ENCODE peak calls at places on chromosome 16, in seven cellular contexts. One of them, this sample, is unnamed.

GRCh38 chr16:85428899-85429775 is 184.0 kb upstream of the GSE1 start:
- DNase-seq in ACHN: no peak
- DNase-seq in CD4-positive, alpha-beta memory T cell: no peak
- DNase-seq in stimulated activated naive CD8-positive, alpha-beta T cell treated with anti-CD3 and anti-CD28 coated beads, Interleukin-15, amount 100 ng/mL, for 72 hours: no peak
- DNase-seq in CD4-positive, alpha-beta T cell: peak
- DNase-seq in PC-9: no peak
- DNase-seq in NCI-H1092 treated with DMSO at 0.1 percent for 48 hours: no peak
- DNase-seq in this sample: no peak

GRCh38 chr16:77430360-77430759 is 4.5 kb downstream of the ADAMTS18 start:
- DNase-seq in CD4-positive, alpha-beta T cell: no peak
- DNase-seq in stimulated activated naive CD8-positive, alpha-beta T cell treated with anti-CD3 and anti-CD28 coated beads, Interleukin-15, amount 100 ng/mL, for 72 hours: no peak
- DNase-seq in PC-9: no peak
- DNase-seq in ACHN: no peak
- DNase-seq in NCI-H1092 treated with DMSO at 0.1 percent for 48 hours: no peak
- DNase-seq in CD4-positive, alpha-beta memory T cell: no peak
- DNase-seq in this sample: no peak

GRCh38 chr16:30570621-30571443 is 682 bp downstream of the ZNF688 start:
- DNase-seq in ACHN: peak
- DNase-seq in CD4-positive, alpha-beta T cell: no peak
- DNase-seq in PC-9: no peak
- DNase-seq in CD4-positive, alpha-beta memory T cell: no peak
- DNase-seq in NCI-H1092 treated with DMSO at 0.1 percent for 48 hours: peak
- DNase-seq in stimulated activated naive CD8-positive, alpha-beta T cell treated with anti-CD3 and anti-CD28 coated beads, Interleukin-15, amount 100 ng/mL, for 72 hours: no peak
- DNase-seq in this sample: no peak

GRCh38 chr16:56637814-56638750 is at the start of gene MT1A:
- DNase-seq in NCI-H1092 treated with DMSO at 0.1 percent for 48 hours: no peak
- DNase-seq in ACHN: peak
- DNase-seq in stimulated activated naive CD8-positive, alpha-beta T cell treated with anti-CD3 and anti-CD28 coated beads, Interleukin-15, amount 100 ng/mL, for 72 hours: no peak
- DNase-seq in PC-9: no peak
- DNase-seq in CD4-positive, alpha-beta memory T cell: no peak
- DNase-seq in CD4-positive, alpha-beta T cell: no peak
- DNase-seq in this sample: no peak

GRCh38 chr16:50547944-50548658 is at the start of gene NKD1:
- DNase-seq in stimulated activated naive CD8-positive, alpha-beta T cell treated with anti-CD3 and anti-CD28 coated beads, Interleukin-15, amount 100 ng/mL, for 72 hours: peak
- DNase-seq in PC-9: no peak
- DNase-seq in NCI-H1092 treated with DMSO at 0.1 percent for 48 hours: peak
- DNase-seq in CD4-positive, alpha-beta T cell: peak
- DNase-seq in CD4-positive, alpha-beta memory T cell: peak
- DNase-seq in ACHN: peak
- DNase-seq in this sample: peak

GRCh38 chr16:85395207-85395912 is 217.8 kb upstream of the GSE1 start:
- DNase-seq in PC-9: peak
- DNase-seq in stimulated activated naive CD8-positive, alpha-beta T cell treated with anti-CD3 and anti-CD28 coated beads, Interleukin-15, amount 100 ng/mL, for 72 hours: no peak
- DNase-seq in CD4-positive, alpha-beta T cell: peak
- DNase-seq in NCI-H1092 treated with DMSO at 0.1 percent for 48 hours: peak
- DNase-seq in CD4-positive, alpha-beta memory T cell: no peak
- DNase-seq in ACHN: peak
- DNase-seq in this sample: peak

GRCh38 chr16:4743217-4743897 is 9.0 kb downstream of the DNAAF8 start:
- DNase-seq in NCI-H1092 treated with DMSO at 0.1 percent for 48 hours: no peak
- DNase-seq in PC-9: no peak
- DNase-seq in CD4-positive, alpha-beta memory T cell: no peak
- DNase-seq in stimulated activated naive CD8-positive, alpha-beta T cell treated with anti-CD3 and anti-CD28 coated beads, Interleukin-15, amount 100 ng/mL, for 72 hours: no peak
- DNase-seq in ACHN: no peak
- DNase-seq in CD4-positive, alpha-beta T cell: no peak
- DNase-seq in this sample: no peak

GRCh38 chr16:86392751-86393150 is 117.6 kb upstream of the FOXF1 start:
- DNase-seq in CD4-positive, alpha-beta T cell: no peak
- DNase-seq in CD4-positive, alpha-beta memory T cell: no peak
- DNase-seq in stimulated activated naive CD8-positive, alpha-beta T cell treated with anti-CD3 and anti-CD28 coated beads, Interleukin-15, amount 100 ng/mL, for 72 hours: no peak
- DNase-seq in PC-9: no peak
- DNase-seq in ACHN: no peak
- DNase-seq in NCI-H1092 treated with DMSO at 0.1 percent for 48 hours: no peak
- DNase-seq in this sample: no peak

GRCh38 chr16:74760007-74760767 is 14.4 kb downstream of the FA2H start:
- DNase-seq in stimulated activated naive CD8-positive, alpha-beta T cell treated with anti-CD3 and anti-CD28 coated beads, Interleukin-15, amount 100 ng/mL, for 72 hours: no peak
- DNase-seq in CD4-positive, alpha-beta T cell: no peak
- DNase-seq in ACHN: peak
- DNase-seq in CD4-positive, alpha-beta memory T cell: peak
- DNase-seq in PC-9: no peak
- DNase-seq in NCI-H1092 treated with DMSO at 0.1 percent for 48 hours: no peak
- DNase-seq in this sample: no peak

GRCh38 chr16:85556456-85557082 is 56.6 kb upstream of the GSE1 start:
- DNase-seq in CD4-positive, alpha-beta memory T cell: peak
- DNase-seq in PC-9: no peak
- DNase-seq in stimulated activated naive CD8-positive, alpha-beta T cell treated with anti-CD3 and anti-CD28 coated beads, Interleukin-15, amount 100 ng/mL, for 72 hours: peak
- DNase-seq in CD4-positive, alpha-beta T cell: peak
- DNase-seq in ACHN: peak
- DNase-seq in NCI-H1092 treated with DMSO at 0.1 percent for 48 hours: no peak
- DNase-seq in this sample: peak

GRCh38 chr16:69863882-69864281 is 87.3 kb upstream of the CLEC18A start:
- DNase-seq in stimulated activated naive CD8-positive, alpha-beta T cell treated with anti-CD3 and anti-CD28 coated beads, Interleukin-15, amount 100 ng/mL, for 72 hours: no peak
- DNase-seq in CD4-positive, alpha-beta memory T cell: no peak
- DNase-seq in ACHN: no peak
- DNase-seq in NCI-H1092 treated with DMSO at 0.1 percent for 48 hours: no peak
- DNase-seq in CD4-positive, alpha-beta T cell: no peak
- DNase-seq in PC-9: no peak
- DNase-seq in this sample: no peak

GRCh38 chr16:1026784-1027415 is 45.3 kb downstream of the SOX8 start:
- DNase-seq in PC-9: no peak
- DNase-seq in ACHN: no peak
- DNase-seq in CD4-positive, alpha-beta memory T cell: no peak
- DNase-seq in NCI-H1092 treated with DMSO at 0.1 percent for 48 hours: no peak
- DNase-seq in stimulated activated naive CD8-positive, alpha-beta T cell treated with anti-CD3 and anti-CD28 coated beads, Interleukin-15, amount 100 ng/mL, for 72 hours: no peak
- DNase-seq in CD4-positive, alpha-beta T cell: no peak
- DNase-seq in this sample: no peak

This sample was measured in NB4.